ENCODE peak calls at places on chromosome 18, in nine cellular contexts. One of them, this sample, is unnamed.

GRCh38 chr18:27860701-27861107 is 316.2 kb downstream of the CDH2 start:
- DNase-seq in activated CD4-positive, alpha-beta T cell treated with anti-CD3 and anti-CD28 coated beads, Interleukin-2, amount 50 U/mL, for 1 hour: no peak
- DNase-seq in SK-MEL-5: peak
- DNase-seq in activated CD8-positive, alpha-beta memory T cell treated with anti-CD3 and anti-CD28 coated beads, Interleukin-2, amount 50 U/mL, for 48 hours: no peak
- DNase-seq in T-helper 2 cell: no peak
- DNase-seq in stimulated activated CD4-positive, alpha-beta T cell treated with anti-CD3 and anti-CD28 coated beads, Interleukin-4, amount 100 ng/mL, for 48 hours: no peak
- DNase-seq in testis: no peak
- DNase-seq in stimulated activated CD8-positive, alpha-beta memory T cell treated with anti-CD3 and anti-CD28 coated beads, Interleukin-4, amount 100 ng/mL, for 4 hours: no peak
- DNase-seq in spleen: no peak
- DNase-seq in this sample: no peak

GRCh38 chr18:63046375-63046774 is 273.2 kb downstream of the BCL2 start:
- DNase-seq in activated CD4-positive, alpha-beta T cell treated with anti-CD3 and anti-CD28 coated beads, Interleukin-2, amount 50 U/mL, for 1 hour: no peak
- DNase-seq in SK-MEL-5: no peak
- DNase-seq in activated CD8-positive, alpha-beta memory T cell treated with anti-CD3 and anti-CD28 coated beads, Interleukin-2, amount 50 U/mL, for 48 hours: no peak
- DNase-seq in T-helper 2 cell: no peak
- DNase-seq in stimulated activated CD4-positive, alpha-beta T cell treated with anti-CD3 and anti-CD28 coated beads, Interleukin-4, amount 100 ng/mL, for 48 hours: no peak
- DNase-seq in testis: no peak
- DNase-seq in stimulated activated CD8-positive, alpha-beta memory T cell treated with anti-CD3 and anti-CD28 coated beads, Interleukin-4, amount 100 ng/mL, for 4 hours: no peak
- DNase-seq in spleen: no peak
- DNase-seq in this sample: no peak

GRCh38 chr18:7567487-7568425 is 640 bp downstream of the PTPRM start:
- DNase-seq in activated CD4-positive, alpha-beta T cell treated with anti-CD3 and anti-CD28 coated beads, Interleukin-2, amount 50 U/mL, for 1 hour: no peak
- DNase-seq in SK-MEL-5: peak
- DNase-seq in activated CD8-positive, alpha-beta memory T cell treated with anti-CD3 and anti-CD28 coated beads, Interleukin-2, amount 50 U/mL, for 48 hours: peak
- DNase-seq in T-helper 2 cell: no peak
- DNase-seq in stimulated activated CD4-positive, alpha-beta T cell treated with anti-CD3 and anti-CD28 coated beads, Interleukin-4, amount 100 ng/mL, for 48 hours: no peak
- DNase-seq in testis: peak
- DNase-seq in stimulated activated CD8-positive, alpha-beta memory T cell treated with anti-CD3 and anti-CD28 coated beads, Interleukin-4, amount 100 ng/mL, for 4 hours: no peak
- DNase-seq in spleen: peak
- DNase-seq in this sample: peak

GRCh38 chr18:67359868-67360838 is 156.4 kb downstream of the DSEL start:
- DNase-seq in activated CD4-positive, alpha-beta T cell treated with anti-CD3 and anti-CD28 coated beads, Interleukin-2, amount 50 U/mL, for 1 hour: no peak
- DNase-seq in SK-MEL-5: peak
- DNase-seq in activated CD8-positive, alpha-beta memory T cell treated with anti-CD3 and anti-CD28 coated beads, Interleukin-2, amount 50 U/mL, for 48 hours: no peak
- DNase-seq in T-helper 2 cell: no peak
- DNase-seq in stimulated activated CD4-positive, alpha-beta T cell treated with anti-CD3 and anti-CD28 coated beads, Interleukin-4, amount 100 ng/mL, for 48 hours: no peak
- DNase-seq in testis: peak
- DNase-seq in stimulated activated CD8-positive, alpha-beta memory T cell treated with anti-CD3 and anti-CD28 coated beads, Interleukin-4, amount 100 ng/mL, for 4 hours: peak
- DNase-seq in spleen: no peak
- DNase-seq in this sample: no peak

GRCh38 chr18:63788447-63789096 is 13.4 kb downstream of the SERPINB7 start:
- DNase-seq in activated CD4-positive, alpha-beta T cell treated with anti-CD3 and anti-CD28 coated beads, Interleukin-2, amount 50 U/mL, for 1 hour: peak
- DNase-seq in SK-MEL-5: no peak
- DNase-seq in activated CD8-positive, alpha-beta memory T cell treated with anti-CD3 and anti-CD28 coated beads, Interleukin-2, amount 50 U/mL, for 48 hours: peak
- DNase-seq in T-helper 2 cell: peak
- DNase-seq in stimulated activated CD4-positive, alpha-beta T cell treated with anti-CD3 and anti-CD28 coated beads, Interleukin-4, amount 100 ng/mL, for 48 hours: peak
- DNase-seq in testis: no peak
- DNase-seq in stimulated activated CD8-positive, alpha-beta memory T cell treated with anti-CD3 and anti-CD28 coated beads, Interleukin-4, amount 100 ng/mL, for 4 hours: peak
- DNase-seq in spleen: no peak
- DNase-seq in this sample: peak

GRCh38 chr18:9900699-9901098 is 13.1 kb upstream of the VAPA start:
- DNase-seq in activated CD4-positive, alpha-beta T cell treated with anti-CD3 and anti-CD28 coated beads, Interleukin-2, amount 50 U/mL, for 1 hour: no peak
- DNase-seq in SK-MEL-5: no peak
- DNase-seq in activated CD8-positive, alpha-beta memory T cell treated with anti-CD3 and anti-CD28 coated beads, Interleukin-2, amount 50 U/mL, for 48 hours: no peak
- DNase-seq in T-helper 2 cell: no peak
- DNase-seq in stimulated activated CD4-positive, alpha-beta T cell treated with anti-CD3 and anti-CD28 coated beads, Interleukin-4, amount 100 ng/mL, for 48 hours: no peak
- DNase-seq in testis: no peak
- DNase-seq in stimulated activated CD8-positive, alpha-beta memory T cell treated with anti-CD3 and anti-CD28 coated beads, Interleukin-4, amount 100 ng/mL, for 4 hours: no peak
- DNase-seq in spleen: no peak
- DNase-seq in this sample: no peak

GRCh38 chr18:51151568-51152511 is 45.6 kb downstream of the MEX3C start:
- DNase-seq in activated CD4-positive, alpha-beta T cell treated with anti-CD3 and anti-CD28 coated beads, Interleukin-2, amount 50 U/mL, for 1 hour: peak
- DNase-seq in SK-MEL-5: no peak
- DNase-seq in activated CD8-positive, alpha-beta memory T cell treated with anti-CD3 and anti-CD28 coated beads, Interleukin-2, amount 50 U/mL, for 48 hours: peak
- DNase-seq in T-helper 2 cell: peak
- DNase-seq in stimulated activated CD4-positive, alpha-beta T cell treated with anti-CD3 and anti-CD28 coated beads, Interleukin-4, amount 100 ng/mL, for 48 hours: peak
- DNase-seq in testis: no peak
- DNase-seq in stimulated activated CD8-positive, alpha-beta memory T cell treated with anti-CD3 and anti-CD28 coated beads, Interleukin-4, amount 100 ng/mL, for 4 hours: peak
- DNase-seq in spleen: peak
- DNase-seq in this sample: peak

GRCh38 chr18:57621252-57621607 is 406 bp downstream of the NARS1 start:
- DNase-seq in activated CD4-positive, alpha-beta T cell treated with anti-CD3 and anti-CD28 coated beads, Interleukin-2, amount 50 U/mL, for 1 hour: no peak
- DNase-seq in SK-MEL-5: no peak
- DNase-seq in activated CD8-positive, alpha-beta memory T cell treated with anti-CD3 and anti-CD28 coated beads, Interleukin-2, amount 50 U/mL, for 48 hours: no peak
- DNase-seq in T-helper 2 cell: no peak
- DNase-seq in stimulated activated CD4-positive, alpha-beta T cell treated with anti-CD3 and anti-CD28 coated beads, Interleukin-4, amount 100 ng/mL, for 48 hours: no peak
- DNase-seq in testis: no peak
- DNase-seq in stimulated activated CD8-positive, alpha-beta memory T cell treated with anti-CD3 and anti-CD28 coated beads, Interleukin-4, amount 100 ng/mL, for 4 hours: no peak
- DNase-seq in spleen: no peak
- DNase-seq in this sample: no peak

GRCh38 chr18:28723506-28723905 is 546.6 kb upstream of the CDH2 start:
- DNase-seq in activated CD4-positive, alpha-beta T cell treated with anti-CD3 and anti-CD28 coated beads, Interleukin-2, amount 50 U/mL, for 1 hour: no peak
- DNase-seq in SK-MEL-5: no peak
- DNase-seq in activated CD8-positive, alpha-beta memory T cell treated with anti-CD3 and anti-CD28 coated beads, Interleukin-2, amount 50 U/mL, for 48 hours: no peak
- DNase-seq in T-helper 2 cell: no peak
- DNase-seq in stimulated activated CD4-positive, alpha-beta T cell treated with anti-CD3 and anti-CD28 coated beads, Interleukin-4, amount 100 ng/mL, for 48 hours: no peak
- DNase-seq in testis: no peak
- DNase-seq in stimulated activated CD8-positive, alpha-beta memory T cell treated with anti-CD3 and anti-CD28 coated beads, Interleukin-4, amount 100 ng/mL, for 4 hours: no peak
- DNase-seq in spleen: no peak
- DNase-seq in this sample: no peak

GRCh38 chr18:58581265-58581664 is 47.6 kb downstream of the ALPK2 start:
- DNase-seq in activated CD4-positive, alpha-beta T cell treated with anti-CD3 and anti-CD28 coated beads, Interleukin-2, amount 50 U/mL, for 1 hour: no peak
- DNase-seq in SK-MEL-5: no peak
- DNase-seq in activated CD8-positive, alpha-beta memory T cell treated with anti-CD3 and anti-CD28 coated beads, Interleukin-2, amount 50 U/mL, for 48 hours: no peak
- DNase-seq in T-helper 2 cell: no peak
- DNase-seq in stimulated activated CD4-positive, alpha-beta T cell treated with anti-CD3 and anti-CD28 coated beads, Interleukin-4, amount 100 ng/mL, for 48 hours: no peak
- DNase-seq in testis: no peak
- DNase-seq in stimulated activated CD8-positive, alpha-beta memory T cell treated with anti-CD3 and anti-CD28 coated beads, Interleukin-4, amount 100 ng/mL, for 4 hours: no peak
- DNase-seq in spleen: no peak
- DNase-seq in this sample: no peak

GRCh38 chr18:1252534-1252933 is 347.9 kb downstream of the ADCYAP1 start:
- DNase-seq in activated CD4-positive, alpha-beta T cell treated with anti-CD3 and anti-CD28 coated beads, Interleukin-2, amount 50 U/mL, for 1 hour: no peak
- DNase-seq in SK-MEL-5: peak
- DNase-seq in activated CD8-positive, alpha-beta memory T cell treated with anti-CD3 and anti-CD28 coated beads, Interleukin-2, amount 50 U/mL, for 48 hours: no peak
- DNase-seq in T-helper 2 cell: no peak
- DNase-seq in stimulated activated CD4-positive, alpha-beta T cell treated with anti-CD3 and anti-CD28 coated beads, Interleukin-4, amount 100 ng/mL, for 48 hours: no peak
- DNase-seq in testis: no peak
- DNase-seq in stimulated activated CD8-positive, alpha-beta memory T cell treated with anti-CD3 and anti-CD28 coated beads, Interleukin-4, amount 100 ng/mL, for 4 hours: no peak
- DNase-seq in spleen: no peak
- DNase-seq in this sample: no peak

GRCh38 chr18:59276047-59276446 is 2.8 kb upstream of the RAX start:
- DNase-seq in activated CD4-positive, alpha-beta T cell treated with anti-CD3 and anti-CD28 coated beads, Interleukin-2, amount 50 U/mL, for 1 hour: no peak
- DNase-seq in SK-MEL-5: no peak
- DNase-seq in activated CD8-positive, alpha-beta memory T cell treated with anti-CD3 and anti-CD28 coated beads, Interleukin-2, amount 50 U/mL, for 48 hours: no peak
- DNase-seq in T-helper 2 cell: no peak
- DNase-seq in stimulated activated CD4-positive, alpha-beta T cell treated with anti-CD3 and anti-CD28 coated beads, Interleukin-4, amount 100 ng/mL, for 48 hours: no peak
- DNase-seq in testis: no peak
- DNase-seq in stimulated activated CD8-positive, alpha-beta memory T cell treated with anti-CD3 and anti-CD28 coated beads, Interleukin-4, amount 100 ng/mL, for 4 hours: no peak
- DNase-seq in spleen: no peak
- DNase-seq in this sample: no peak

GRCh38 chr18:47893047-47893446 is 37.4 kb downstream of the SMAD2 start:
- DNase-seq in activated CD4-positive, alpha-beta T cell treated with anti-CD3 and anti-CD28 coated beads, Interleukin-2, amount 50 U/mL, for 1 hour: no peak
- DNase-seq in SK-MEL-5: no peak
- DNase-seq in activated CD8-positive, alpha-beta memory T cell treated with anti-CD3 and anti-CD28 coated beads, Interleukin-2, amount 50 U/mL, for 48 hours: no peak
- DNase-seq in T-helper 2 cell: no peak
- DNase-seq in stimulated activated CD4-positive, alpha-beta T cell treated with anti-CD3 and anti-CD28 coated beads, Interleukin-4, amount 100 ng/mL, for 48 hours: no peak
- DNase-seq in testis: no peak
- DNase-seq in stimulated activated CD8-positive, alpha-beta memory T cell treated with anti-CD3 and anti-CD28 coated beads, Interleukin-4, amount 100 ng/mL, for 4 hours: no peak
- DNase-seq in spleen: no peak
- DNase-seq in this sample: no peak

GRCh38 chr18:51734576-51734975 is 537.1 kb upstream of the MEX3C start:
- DNase-seq in activated CD4-positive, alpha-beta T cell treated with anti-CD3 and anti-CD28 coated beads, Interleukin-2, amount 50 U/mL, for 1 hour: no peak
- DNase-seq in SK-MEL-5: no peak
- DNase-seq in activated CD8-positive, alpha-beta memory T cell treated with anti-CD3 and anti-CD28 coated beads, Interleukin-2, amount 50 U/mL, for 48 hours: no peak
- DNase-seq in T-helper 2 cell: no peak
- DNase-seq in stimulated activated CD4-positive, alpha-beta T cell treated with anti-CD3 and anti-CD28 coated beads, Interleukin-4, amount 100 ng/mL, for 48 hours: no peak
- DNase-seq in testis: no peak
- DNase-seq in stimulated activated CD8-positive, alpha-beta memory T cell treated with anti-CD3 and anti-CD28 coated beads, Interleukin-4, amount 100 ng/mL, for 4 hours: no peak
- DNase-seq in spleen: no peak
- DNase-seq in this sample: no peak

GRCh38 chr18:3015203-3015590 is 2.3 kb upstream of the LPIN2 start:
- DNase-seq in activated CD4-positive, alpha-beta T cell treated with anti-CD3 and anti-CD28 coated beads, Interleukin-2, amount 50 U/mL, for 1 hour: no peak
- DNase-seq in SK-MEL-5: no peak
- DNase-seq in activated CD8-positive, alpha-beta memory T cell treated with anti-CD3 and anti-CD28 coated beads, Interleukin-2, amount 50 U/mL, for 48 hours: no peak
- DNase-seq in T-helper 2 cell: no peak
- DNase-seq in stimulated activated CD4-positive, alpha-beta T cell treated with anti-CD3 and anti-CD28 coated beads, Interleukin-4, amount 100 ng/mL, for 48 hours: no peak
- DNase-seq in testis: no peak
- DNase-seq in stimulated activated CD8-positive, alpha-beta memory T cell treated with anti-CD3 and anti-CD28 coated beads, Interleukin-4, amount 100 ng/mL, for 4 hours: no peak
- DNase-seq in spleen: no peak
- DNase-seq in this sample: no peak

GRCh38 chr18:12236934-12237832 is 17.0 kb upstream of the CIDEA start:
- DNase-seq in activated CD4-positive, alpha-beta T cell treated with anti-CD3 and anti-CD28 coated beads, Interleukin-2, amount 50 U/mL, for 1 hour: peak
- DNase-seq in SK-MEL-5: peak
- DNase-seq in activated CD8-positive, alpha-beta memory T cell treated with anti-CD3 and anti-CD28 coated beads, Interleukin-2, amount 50 U/mL, for 48 hours: peak
- DNase-seq in T-helper 2 cell: peak
- DNase-seq in stimulated activated CD4-positive, alpha-beta T cell treated with anti-CD3 and anti-CD28 coated beads, Interleukin-4, amount 100 ng/mL, for 48 hours: peak
- DNase-seq in testis: peak
- DNase-seq in stimulated activated CD8-positive, alpha-beta memory T cell treated with anti-CD3 and anti-CD28 coated beads, Interleukin-4, amount 100 ng/mL, for 4 hours: peak
- DNase-seq in spleen: peak
- DNase-seq in this sample: peak

GRCh38 chr18:46915800-46916550 is 1.3 kb downstream of the PIAS2 start:
- DNase-seq in activated CD4-positive, alpha-beta T cell treated with anti-CD3 and anti-CD28 coated beads, Interleukin-2, amount 50 U/mL, for 1 hour: no peak
- DNase-seq in SK-MEL-5: no peak
- DNase-seq in activated CD8-positive, alpha-beta memory T cell treated with anti-CD3 and anti-CD28 coated beads, Interleukin-2, amount 50 U/mL, for 48 hours: no peak
- DNase-seq in T-helper 2 cell: no peak
- DNase-seq in stimulated activated CD4-positive, alpha-beta T cell treated with anti-CD3 and anti-CD28 coated beads, Interleukin-4, amount 100 ng/mL, for 48 hours: no peak
- DNase-seq in testis: no peak
- DNase-seq in stimulated activated CD8-positive, alpha-beta memory T cell treated with anti-CD3 and anti-CD28 coated beads, Interleukin-4, amount 100 ng/mL, for 4 hours: no peak
- DNase-seq in spleen: no peak
- DNase-seq in this sample: no peak

GRCh38 chr18:59767732-59768131 is 70.5 kb upstream of the CCBE1 start:
- DNase-seq in activated CD4-positive, alpha-beta T cell treated with anti-CD3 and anti-CD28 coated beads, Interleukin-2, amount 50 U/mL, for 1 hour: no peak
- DNase-seq in SK-MEL-5: no peak
- DNase-seq in activated CD8-positive, alpha-beta memory T cell treated with anti-CD3 and anti-CD28 coated beads, Interleukin-2, amount 50 U/mL, for 48 hours: no peak
- DNase-seq in T-helper 2 cell: no peak
- DNase-seq in stimulated activated CD4-positive, alpha-beta T cell treated with anti-CD3 and anti-CD28 coated beads, Interleukin-4, amount 100 ng/mL, for 48 hours: no peak
- DNase-seq in testis: no peak
- DNase-seq in stimulated activated CD8-positive, alpha-beta memory T cell treated with anti-CD3 and anti-CD28 coated beads, Interleukin-4, amount 100 ng/mL, for 4 hours: no peak
- DNase-seq in spleen: no peak
- DNase-seq in this sample: no peak

GRCh38 chr18:57210711-57211411 is 64.0 kb downstream of the BOD1L2 start:
- DNase-seq in activated CD4-positive, alpha-beta T cell treated with anti-CD3 and anti-CD28 coated beads, Interleukin-2, amount 50 U/mL, for 1 hour: no peak
- DNase-seq in SK-MEL-5: no peak
- DNase-seq in activated CD8-positive, alpha-beta memory T cell treated with anti-CD3 and anti-CD28 coated beads, Interleukin-2, amount 50 U/mL, for 48 hours: no peak
- DNase-seq in T-helper 2 cell: no peak
- DNase-seq in stimulated activated CD4-positive, alpha-beta T cell treated with anti-CD3 and anti-CD28 coated beads, Interleukin-4, amount 100 ng/mL, for 48 hours: no peak
- DNase-seq in testis: no peak
- DNase-seq in stimulated activated CD8-positive, alpha-beta memory T cell treated with anti-CD3 and anti-CD28 coated beads, Interleukin-4, amount 100 ng/mL, for 4 hours: no peak
- DNase-seq in spleen: no peak
- DNase-seq in this sample: no peak

GRCh38 chr18:11114653-11115052 is 34.7 kb downstream of the PIEZO2 start:
- DNase-seq in activated CD4-positive, alpha-beta T cell treated with anti-CD3 and anti-CD28 coated beads, Interleukin-2, amount 50 U/mL, for 1 hour: no peak
- DNase-seq in SK-MEL-5: no peak
- DNase-seq in activated CD8-positive, alpha-beta memory T cell treated with anti-CD3 and anti-CD28 coated beads, Interleukin-2, amount 50 U/mL, for 48 hours: no peak
- DNase-seq in T-helper 2 cell: no peak
- DNase-seq in stimulated activated CD4-positive, alpha-beta T cell treated with anti-CD3 and anti-CD28 coated beads, Interleukin-4, amount 100 ng/mL, for 48 hours: no peak
- DNase-seq in testis: no peak
- DNase-seq in stimulated activated CD8-positive, alpha-beta memory T cell treated with anti-CD3 and anti-CD28 coated beads, Interleukin-4, amount 100 ng/mL, for 4 hours: no peak
- DNase-seq in spleen: no peak
- DNase-seq in this sample: no peak

GRCh38 chr18:50981381-50981780 is 13.5 kb downstream of the ELAC1 start:
- DNase-seq in activated CD4-positive, alpha-beta T cell treated with anti-CD3 and anti-CD28 coated beads, Interleukin-2, amount 50 U/mL, for 1 hour: no peak
- DNase-seq in SK-MEL-5: no peak
- DNase-seq in activated CD8-positive, alpha-beta memory T cell treated with anti-CD3 and anti-CD28 coated beads, Interleukin-2, amount 50 U/mL, for 48 hours: no peak
- DNase-seq in T-helper 2 cell: no peak
- DNase-seq in stimulated activated CD4-positive, alpha-beta T cell treated with anti-CD3 and anti-CD28 coated beads, Interleukin-4, amount 100 ng/mL, for 48 hours: no peak
- DNase-seq in testis: no peak
- DNase-seq in stimulated activated CD8-positive, alpha-beta memory T cell treated with anti-CD3 and anti-CD28 coated beads, Interleukin-4, amount 100 ng/mL, for 4 hours: no peak
- DNase-seq in spleen: no peak
- DNase-seq in this sample: no peak

GRCh38 chr18:12516049-12516677 is 108.4 kb downstream of the PRELID3A start:
- DNase-seq in activated CD4-positive, alpha-beta T cell treated with anti-CD3 and anti-CD28 coated beads, Interleukin-2, amount 50 U/mL, for 1 hour: no peak
- DNase-seq in SK-MEL-5: no peak
- DNase-seq in activated CD8-positive, alpha-beta memory T cell treated with anti-CD3 and anti-CD28 coated beads, Interleukin-2, amount 50 U/mL, for 48 hours: no peak
- DNase-seq in T-helper 2 cell: no peak
- DNase-seq in stimulated activated CD4-positive, alpha-beta T cell treated with anti-CD3 and anti-CD28 coated beads, Interleukin-4, amount 100 ng/mL, for 48 hours: no peak
- DNase-seq in testis: no peak
- DNase-seq in stimulated activated CD8-positive, alpha-beta memory T cell treated with anti-CD3 and anti-CD28 coated beads, Interleukin-4, amount 100 ng/mL, for 4 hours: no peak
- DNase-seq in spleen: no peak
- DNase-seq in this sample: no peak

GRCh38 chr18:34122724-34123334 is 101.9 kb downstream of the NOL4 start:
- DNase-seq in activated CD4-positive, alpha-beta T cell treated with anti-CD3 and anti-CD28 coated beads, Interleukin-2, amount 50 U/mL, for 1 hour: no peak
- DNase-seq in SK-MEL-5: peak
- DNase-seq in activated CD8-positive, alpha-beta memory T cell treated with anti-CD3 and anti-CD28 coated beads, Interleukin-2, amount 50 U/mL, for 48 hours: no peak
- DNase-seq in T-helper 2 cell: no peak
- DNase-seq in stimulated activated CD4-positive, alpha-beta T cell treated with anti-CD3 and anti-CD28 coated beads, Interleukin-4, amount 100 ng/mL, for 48 hours: no peak
- DNase-seq in testis: peak
- DNase-seq in stimulated activated CD8-positive, alpha-beta memory T cell treated with anti-CD3 and anti-CD28 coated beads, Interleukin-4, amount 100 ng/mL, for 4 hours: no peak
- DNase-seq in spleen: no peak
- DNase-seq in this sample: no peak

GRCh38 chr18:10495936-10496335 is 29.9 kb upstream of the NAPG start:
- DNase-seq in activated CD4-positive, alpha-beta T cell treated with anti-CD3 and anti-CD28 coated beads, Interleukin-2, amount 50 U/mL, for 1 hour: no peak
- DNase-seq in SK-MEL-5: no peak
- DNase-seq in activated CD8-positive, alpha-beta memory T cell treated with anti-CD3 and anti-CD28 coated beads, Interleukin-2, amount 50 U/mL, for 48 hours: no peak
- DNase-seq in T-helper 2 cell: no peak
- DNase-seq in stimulated activated CD4-positive, alpha-beta T cell treated with anti-CD3 and anti-CD28 coated beads, Interleukin-4, amount 100 ng/mL, for 48 hours: no peak
- DNase-seq in testis: no peak
- DNase-seq in stimulated activated CD8-positive, alpha-beta memory T cell treated with anti-CD3 and anti-CD28 coated beads, Interleukin-4, amount 100 ng/mL, for 4 hours: no peak
- DNase-seq in spleen: no peak
- DNase-seq in this sample: no peak

GRCh38 chr18:48934708-48935432 is 15.9 kb downstream of the SMAD7 start:
- DNase-seq in activated CD4-positive, alpha-beta T cell treated with anti-CD3 and anti-CD28 coated beads, Interleukin-2, amount 50 U/mL, for 1 hour: no peak
- DNase-seq in SK-MEL-5: no peak
- DNase-seq in activated CD8-positive, alpha-beta memory T cell treated with anti-CD3 and anti-CD28 coated beads, Interleukin-2, amount 50 U/mL, for 48 hours: no peak
- DNase-seq in T-helper 2 cell: no peak
- DNase-seq in stimulated activated CD4-positive, alpha-beta T cell treated with anti-CD3 and anti-CD28 coated beads, Interleukin-4, amount 100 ng/mL, for 48 hours: no peak
- DNase-seq in testis: peak
- DNase-seq in stimulated activated CD8-positive, alpha-beta memory T cell treated with anti-CD3 and anti-CD28 coated beads, Interleukin-4, amount 100 ng/mL, for 4 hours: no peak
- DNase-seq in spleen: peak
- DNase-seq in this sample: peak